ENCODE peak calls at places on chromosomes 6 and 20, in seven cellular contexts. One of them, this sample, is unnamed.

GRCh38 chr20:17837179-17837578 is 131.4 kb downstream of the SNX5 start:
- DNase-seq in foreskin fibroblast: no peak
- DNase-seq in cardiac muscle cell: no peak
- DNase-seq in Panc1: no peak
- DNase-seq in BJ: no peak
- DNase-seq in CD8-positive, alpha-beta memory T cell: no peak
- DNase-seq in lower leg skin: no peak
- DNase-seq in this sample: no peak

GRCh38 chr6:30219244-30219643 is 6.0 kb upstream of the TRIM26 start:
- DNase-seq in foreskin fibroblast: no peak
- DNase-seq in cardiac muscle cell: peak; percentile 61
- DNase-seq in Panc1: peak; percentile 48
- DNase-seq in BJ: no peak
- DNase-seq in CD8-positive, alpha-beta memory T cell: no peak
- DNase-seq in lower leg skin: no peak
- DNase-seq in this sample: peak; percentile 42

GRCh38 chr6:53115741-53116140 is 32.9 kb downstream of the GCM1 start:
- DNase-seq in foreskin fibroblast: no peak
- DNase-seq in cardiac muscle cell: no peak
- DNase-seq in Panc1: no peak
- DNase-seq in BJ: no peak
- DNase-seq in CD8-positive, alpha-beta memory T cell: no peak
- DNase-seq in lower leg skin: no peak
- DNase-seq in this sample: no peak

GRCh38 chr6:35511980-35512379 is 716 bp downstream of the TULP1 start:
- DNase-seq in foreskin fibroblast: no peak
- DNase-seq in cardiac muscle cell: no peak
- DNase-seq in Panc1: no peak
- DNase-seq in BJ: no peak
- DNase-seq in CD8-positive, alpha-beta memory T cell: no peak
- DNase-seq in lower leg skin: no peak
- DNase-seq in this sample: no peak

GRCh38 chr20:57582432-57583288 is 21.8 kb downstream of the PCK1 start:
- DNase-seq in foreskin fibroblast: no peak
- DNase-seq in cardiac muscle cell: peak; percentile 44
- DNase-seq in Panc1: no peak
- DNase-seq in BJ: no peak
- DNase-seq in CD8-positive, alpha-beta memory T cell: no peak
- DNase-seq in lower leg skin: no peak
- DNase-seq in this sample: no peak

GRCh38 chr20:235891-236290 is 8.8 kb downstream of the DEFB129 start:
- DNase-seq in foreskin fibroblast: no peak
- DNase-seq in cardiac muscle cell: peak; percentile 19
- DNase-seq in Panc1: peak; percentile 30
- DNase-seq in BJ: no peak
- DNase-seq in CD8-positive, alpha-beta memory T cell: no peak
- DNase-seq in lower leg skin: no peak
- DNase-seq in this sample: no peak

GRCh38 chr6:98644063-98644462 is 190.3 kb upstream of the POU3F2 start:
- DNase-seq in foreskin fibroblast: no peak
- DNase-seq in cardiac muscle cell: no peak
- DNase-seq in Panc1: no peak
- DNase-seq in BJ: no peak
- DNase-seq in CD8-positive, alpha-beta memory T cell: no peak
- DNase-seq in lower leg skin: no peak
- DNase-seq in this sample: no peak

GRCh38 chr6:73579389-73579788 is 58.6 kb upstream of the EEF1A1 start:
- DNase-seq in foreskin fibroblast: no peak
- DNase-seq in cardiac muscle cell: no peak
- DNase-seq in Panc1: no peak
- DNase-seq in BJ: no peak
- DNase-seq in CD8-positive, alpha-beta memory T cell: no peak
- DNase-seq in lower leg skin: no peak
- DNase-seq in this sample: no peak

GRCh38 chr6:85408039-85408438 is 41.8 kb upstream of the NT5E start:
- DNase-seq in foreskin fibroblast: no peak
- DNase-seq in cardiac muscle cell: no peak
- DNase-seq in Panc1: no peak
- DNase-seq in BJ: no peak
- DNase-seq in CD8-positive, alpha-beta memory T cell: no peak
- DNase-seq in lower leg skin: no peak
- DNase-seq in this sample: no peak

GRCh38 chr20:33648396-33649004 is 13.6 kb upstream of the C20orf144 start:
- DNase-seq in foreskin fibroblast: no peak
- DNase-seq in cardiac muscle cell: no peak
- DNase-seq in Panc1: no peak
- DNase-seq in BJ: no peak
- DNase-seq in CD8-positive, alpha-beta memory T cell: no peak
- DNase-seq in lower leg skin: no peak
- DNase-seq in this sample: no peak

GRCh38 chr6:35737413-35738211 is 780 bp downstream of the ARMC12 start:
- DNase-seq in foreskin fibroblast: peak; percentile 72
- DNase-seq in cardiac muscle cell: peak; percentile 92
- DNase-seq in Panc1: no peak
- DNase-seq in BJ: no peak
- DNase-seq in CD8-positive, alpha-beta memory T cell: no peak
- DNase-seq in lower leg skin: no peak
- DNase-seq in this sample: peak; percentile 78

GRCh38 chr20:62886709-62887058 is 25.1 kb upstream of the TCFL5 start:
- DNase-seq in foreskin fibroblast: no peak
- DNase-seq in cardiac muscle cell: no peak
- DNase-seq in Panc1: no peak
- DNase-seq in BJ: no peak
- DNase-seq in CD8-positive, alpha-beta memory T cell: peak; percentile 37
- DNase-seq in lower leg skin: no peak
- DNase-seq in this sample: no peak

GRCh38 chr20:58647814-58648501 is 3.1 kb upstream of the STX16 start:
- DNase-seq in foreskin fibroblast: no peak
- DNase-seq in cardiac muscle cell: peak; percentile 59
- DNase-seq in Panc1: no peak
- DNase-seq in BJ: peak; percentile 64
- DNase-seq in CD8-positive, alpha-beta memory T cell: no peak
- DNase-seq in lower leg skin: no peak
- DNase-seq in this sample: no peak

DNA sequence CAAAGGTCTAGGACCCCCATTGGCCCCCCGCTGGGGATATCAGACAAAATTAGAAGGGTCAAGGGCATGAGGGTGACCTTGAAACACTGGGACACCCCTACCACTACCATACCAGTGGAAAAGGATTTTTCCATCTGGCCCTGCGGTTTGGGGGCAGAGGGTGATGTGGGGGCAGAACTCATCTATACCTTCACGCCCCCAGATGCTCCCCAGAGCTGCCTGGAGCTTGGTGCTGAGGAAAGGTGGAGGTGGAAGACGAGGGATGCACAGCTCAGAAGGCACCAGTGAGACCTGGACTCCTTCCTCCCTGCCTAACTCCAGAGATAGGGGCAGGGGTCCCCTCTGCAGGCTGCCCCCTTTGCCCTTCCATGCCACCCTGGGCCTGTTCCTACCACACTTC is 1.1 kb downstream of the COX4I2 start:
- DNase-seq in foreskin fibroblast: no peak
- DNase-seq in cardiac muscle cell: no peak
- DNase-seq in Panc1: no peak
- DNase-seq in BJ: no peak
- DNase-seq in CD8-positive, alpha-beta memory T cell: no peak
- DNase-seq in lower leg skin: no peak
- DNase-seq in this sample: no peak
- H3K4me3 ChIP-seq in foreskin fibroblast: no peak overlapping the region
- H3K4me3 ChIP-seq in cardiac muscle cell: no peak overlapping the region
- H3K4me3 ChIP-seq in Panc1: no peak overlapping the region
- H3K4me3 ChIP-seq in BJ: no peak overlapping the region
- H3K4me3 ChIP-seq in CD8-positive, alpha-beta memory T cell: no peak overlapping the region
- H3K4me3 ChIP-seq in lower leg skin: no peak overlapping the region
- H3K4me3 ChIP-seq in this sample: no peak overlapping the region

GRCh38 chr6:89790403-89790802 is 29.2 kb downstream of the MDN1 start:
- DNase-seq in foreskin fibroblast: no peak
- DNase-seq in cardiac muscle cell: no peak
- DNase-seq in Panc1: no peak
- DNase-seq in BJ: no peak
- DNase-seq in CD8-positive, alpha-beta memory T cell: no peak
- DNase-seq in lower leg skin: no peak
- DNase-seq in this sample: no peak
- H3K4me3 ChIP-seq in foreskin fibroblast: no peak overlapping the region
- H3K4me3 ChIP-seq in cardiac muscle cell: no peak overlapping the region
- H3K4me3 ChIP-seq in Panc1: no peak overlapping the region
- H3K4me3 ChIP-seq in BJ: no peak overlapping the region
- H3K4me3 ChIP-seq in CD8-positive, alpha-beta memory T cell: no peak overlapping the region
- H3K4me3 ChIP-seq in lower leg skin: no peak overlapping the region
- H3K4me3 ChIP-seq in this sample: no peak overlapping the region

DNA sequence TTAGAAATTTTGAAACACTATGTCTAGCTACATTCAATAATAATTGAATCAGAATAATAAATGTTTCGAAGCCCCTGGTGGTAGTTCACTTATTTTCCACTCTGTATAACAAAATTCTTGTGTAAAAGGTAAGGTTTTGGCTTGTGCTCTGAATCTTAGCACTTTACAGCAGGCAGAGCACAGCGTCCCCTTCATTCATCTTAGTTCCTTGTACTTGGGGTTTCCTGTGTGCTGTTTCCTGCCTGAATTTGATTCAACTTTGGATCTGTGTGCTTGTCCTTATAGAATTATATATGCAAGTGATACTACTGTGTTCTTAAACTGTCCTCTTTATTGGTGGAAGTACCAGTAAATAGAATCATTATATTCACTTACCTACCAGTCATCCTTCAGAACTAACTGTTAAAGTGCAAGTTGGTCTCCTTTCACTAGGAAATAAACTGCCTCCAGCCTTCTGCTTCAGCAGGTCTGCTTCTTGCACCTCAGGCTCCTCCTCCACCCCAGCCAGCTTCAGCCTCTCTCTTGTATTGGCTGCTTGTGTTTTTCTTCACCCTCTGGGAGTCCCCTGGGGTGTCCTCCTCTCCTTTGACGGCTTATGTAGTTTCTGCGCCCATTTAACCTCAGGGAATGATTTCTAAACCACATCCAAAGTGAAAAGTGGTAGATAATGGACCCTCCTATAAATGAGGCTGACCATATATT is 28.8 kb upstream of the TULP4 start:
- DNase-seq in foreskin fibroblast: no peak
- DNase-seq in cardiac muscle cell: peak; percentile 71
- DNase-seq in Panc1: no peak
- DNase-seq in BJ: no peak
- DNase-seq in CD8-positive, alpha-beta memory T cell: peak; percentile 52
- DNase-seq in lower leg skin: peak; percentile 78
- DNase-seq in this sample: peak; percentile 25
- H3K4me3 ChIP-seq in foreskin fibroblast: no peak overlapping the region
- H3K4me3 ChIP-seq in cardiac muscle cell: no peak overlapping the region
- H3K4me3 ChIP-seq in Panc1: no peak overlapping the region
- H3K4me3 ChIP-seq in BJ: no peak overlapping the region
- H3K4me3 ChIP-seq in CD8-positive, alpha-beta memory T cell: no peak overlapping the region
- H3K4me3 ChIP-seq in lower leg skin: no peak overlapping the region
- H3K4me3 ChIP-seq in this sample: peak overlapping the region; percentile 21

DNA sequence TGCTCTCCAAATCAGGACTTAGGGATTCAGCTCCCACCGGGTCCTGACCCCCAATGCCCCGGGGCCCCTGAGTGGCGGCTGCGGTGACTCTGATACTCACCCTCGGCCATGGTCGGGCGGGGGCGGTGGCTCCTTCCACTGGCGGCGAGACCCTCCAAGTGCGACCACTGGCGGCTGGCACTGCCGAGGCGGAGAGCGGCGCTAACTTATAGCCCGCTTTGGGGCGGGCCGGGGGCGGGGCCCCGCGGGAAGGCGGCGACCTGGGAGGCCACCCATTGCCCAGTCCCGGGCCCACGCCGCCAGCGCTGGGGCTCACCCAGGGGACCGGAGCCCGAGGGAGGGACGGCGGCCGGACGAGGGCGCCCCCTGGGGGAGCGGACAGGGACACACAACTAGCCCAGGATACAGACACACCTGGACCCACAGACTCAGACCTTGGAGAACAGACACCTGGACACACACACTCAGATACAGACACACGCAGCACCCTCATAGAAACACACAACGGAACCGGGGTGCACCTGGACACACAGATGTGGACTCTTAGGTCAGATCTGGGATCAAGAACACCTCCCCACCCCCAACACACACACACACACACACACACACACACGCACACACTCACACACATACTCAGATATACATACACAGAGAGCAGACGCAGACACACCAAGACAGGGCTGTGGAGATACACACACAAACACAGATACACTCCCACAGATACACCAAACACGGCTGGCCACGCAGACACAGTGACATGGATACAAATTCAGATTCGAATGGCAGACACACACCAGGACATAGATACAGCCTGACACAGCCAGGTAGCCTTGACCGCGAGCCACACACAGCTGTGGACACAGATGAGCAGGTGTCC is at the start of gene TGM2:
- DNase-seq in foreskin fibroblast: peak; percentile 75
- DNase-seq in cardiac muscle cell: peak; percentile 85
- DNase-seq in Panc1: peak; percentile 52
- DNase-seq in BJ: no peak
- DNase-seq in CD8-positive, alpha-beta memory T cell: no peak
- DNase-seq in lower leg skin: peak; percentile 91
- DNase-seq in this sample: peak; percentile 73
- H3K4me3 ChIP-seq in foreskin fibroblast: peak within 1 kb of the TSS; percentile 41
- H3K4me3 ChIP-seq in cardiac muscle cell: peak within 1 kb of the TSS; percentile 41
- H3K4me3 ChIP-seq in Panc1: peak within 1 kb of the TSS; percentile 48
- H3K4me3 ChIP-seq in BJ: peak within 1 kb of the TSS; percentile 50
- H3K4me3 ChIP-seq in CD8-positive, alpha-beta memory T cell: no peak within 1 kb of the TSS
- H3K4me3 ChIP-seq in lower leg skin: no peak within 1 kb of the TSS
- H3K4me3 ChIP-seq in this sample: peak within 1 kb of the TSS; percentile 62

DNA sequence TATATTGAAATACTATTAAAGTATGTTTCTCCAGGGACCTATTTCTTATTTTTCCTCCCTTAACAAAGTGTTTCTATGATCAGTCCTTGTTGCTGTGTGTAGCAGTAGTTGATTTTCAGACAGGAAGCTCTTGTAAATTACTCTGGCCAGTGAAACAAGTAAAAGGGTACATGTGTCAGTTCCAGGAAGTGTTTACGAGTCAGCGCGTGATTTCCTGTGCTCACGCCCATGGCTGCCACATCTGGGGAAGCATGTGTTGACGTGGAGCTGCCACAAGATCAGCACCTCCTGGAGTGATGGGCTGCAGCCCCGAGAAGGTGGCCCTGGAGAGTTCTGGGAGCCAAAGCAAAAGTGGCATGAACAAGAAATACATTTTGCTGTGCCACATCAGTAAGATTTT is 38.6 kb upstream of the GGTLC1 start:
- DNase-seq in foreskin fibroblast: no peak
- DNase-seq in cardiac muscle cell: peak; percentile 76
- DNase-seq in Panc1: no peak
- DNase-seq in BJ: no peak
- DNase-seq in CD8-positive, alpha-beta memory T cell: peak; percentile 86
- DNase-seq in lower leg skin: peak; percentile 94
- DNase-seq in this sample: no peak
- H3K4me3 ChIP-seq in foreskin fibroblast: no peak overlapping the region
- H3K4me3 ChIP-seq in cardiac muscle cell: no peak overlapping the region
- H3K4me3 ChIP-seq in Panc1: no peak overlapping the region
- H3K4me3 ChIP-seq in BJ: no peak overlapping the region
- H3K4me3 ChIP-seq in CD8-positive, alpha-beta memory T cell: peak overlapping the region; percentile 28
- H3K4me3 ChIP-seq in lower leg skin: no peak overlapping the region
- H3K4me3 ChIP-seq in this sample: no peak overlapping the region

GRCh38 chr6:167825059-167825758 is 1.5 kb upstream of the AFDN start:
- DNase-seq in foreskin fibroblast: peak; percentile 47
- DNase-seq in cardiac muscle cell: peak; percentile 68
- DNase-seq in Panc1: no peak
- DNase-seq in BJ: no peak
- DNase-seq in CD8-positive, alpha-beta memory T cell: no peak
- DNase-seq in lower leg skin: no peak
- DNase-seq in this sample: no peak
- H3K4me3 ChIP-seq in foreskin fibroblast: peak overlapping the region; percentile 73
- H3K4me3 ChIP-seq in cardiac muscle cell: peak overlapping the region; percentile 86
- H3K4me3 ChIP-seq in Panc1: peak overlapping the region; percentile 89
- H3K4me3 ChIP-seq in BJ: peak overlapping the region; percentile 51
- H3K4me3 ChIP-seq in CD8-positive, alpha-beta memory T cell: peak overlapping the region; percentile 71
- H3K4me3 ChIP-seq in lower leg skin: no peak overlapping the region
- H3K4me3 ChIP-seq in this sample: peak overlapping the region; percentile 97

GRCh38 chr6:5525209-5525608 is 263.9 kb downstream of the FARS2 start:
- DNase-seq in foreskin fibroblast: peak; percentile 82
- DNase-seq in cardiac muscle cell: peak; percentile 85
- DNase-seq in Panc1: no peak
- DNase-seq in BJ: peak; percentile 45
- DNase-seq in CD8-positive, alpha-beta memory T cell: no peak
- DNase-seq in lower leg skin: no peak
- DNase-seq in this sample: no peak
- H3K4me3 ChIP-seq in foreskin fibroblast: no peak overlapping the region
- H3K4me3 ChIP-seq in cardiac muscle cell: no peak overlapping the region
- H3K4me3 ChIP-seq in Panc1: no peak overlapping the region
- H3K4me3 ChIP-seq in BJ: no peak overlapping the region
- H3K4me3 ChIP-seq in CD8-positive, alpha-beta memory T cell: no peak overlapping the region
- H3K4me3 ChIP-seq in lower leg skin: no peak overlapping the region
- H3K4me3 ChIP-seq in this sample: no peak overlapping the region

This sample was measured in A549.